ENCODE peak calls at places on chromosomes 13 and 19, in nine cellular contexts. N, A, Y, Q, O, K, S, V and D are unnamed samples. For H3K27me3, H3K9me3 and H3K4me1, the result is how much of the 10 kb centered on the place peaks cover.

GRCh38 chr13:114249062-114249461 is 14.4 kb downstream of the CDC16 start:
- DNase-seq in V (no peak), Y (no peak), S (no peak), O (peak), K (peak), A (no peak), Q (no peak), N (no peak), D (no peak)

GRCh38 chr13:80551650-80552497 is 210.9 kb upstream of the SPRY2 start:
- DNase-seq in Q (no peak), N (no peak), O (no peak), S (no peak), K (no peak), A (no peak), V (no peak), Y (no peak), D (no peak)

GRCh38 chr13:66845393-66845792 is 384.7 kb downstream of the PCDH9 start:
- DNase-seq in N (no peak), Y (no peak), Q (no peak), O (no peak), S (peak), A (no peak), K (no peak), V (no peak), D (no peak)

GRCh38 chr13:99289674-99290337 is 17.4 kb downstream of the GPR183 start:
- DNase-seq in S (no peak), Q (no peak), A (no peak), Y (no peak), N (no peak), K (no peak), O (no peak), V (peak), D (no peak)

GRCh38 chr13:34695063-34695462 is 247.0 kb upstream of the NBEA start:
- DNase-seq in Y (no peak), S (no peak), V (no peak), Q (no peak), A (no peak), K (no peak), N (no peak), O (no peak), D (no peak)

GRCh38 chr13:71772376-71772775 is 94.6 kb downstream of the DACH1 start:
- DNase-seq in Y (peak), A (no peak), Q (no peak), O (no peak), K (no peak), V (no peak), S (no peak), N (no peak), D (no peak)

GRCh38 chr13:44870456-44870929 is 118.8 kb downstream of the NUFIP1 start:
- DNase-seq in Q (peak), K (peak), N (peak), S (no peak), Y (no peak), V (no peak), O (no peak), A (no peak), D (peak)

GRCh38 chr19:18436651-18437478 is 1.1 kb downstream of the ISYNA1 start:
- DNase-seq in N (peak), A (no peak), Y (peak), O (peak), Q (peak), S (peak), V (peak), K (peak), D (peak)

GRCh38 chr13:48849515-48849914 is 126.2 kb upstream of the FNDC3A start:
- DNase-seq in Y (no peak), O (no peak), Q (no peak), K (no peak), A (no peak), S (no peak), V (no peak), N (no peak), D (no peak)

GRCh38 chr19:35718345-35719041 is 690 bp downstream of the KMT2B start:
- DNase-seq in A (no peak), Q (peak), S (peak), N (peak), Y (no peak), O (peak), K (peak), V (peak), D (peak)

GRCh38 chr13:88461272-88462009 is 790.3 kb downstream of the SLITRK5 start:
- DNase-seq in Y (no peak), O (no peak), S (no peak), N (no peak), Q (no peak), V (no peak), K (no peak), A (no peak), D (no peak)

GRCh38 chr19:47284324-47284899 is 9.7 kb downstream of the INAFM1 start:
- DNase-seq in K (no peak), V (peak), S (no peak), N (no peak), Y (peak), Q (no peak), O (peak), A (no peak), D (peak)

GRCh38 chr19:30093966-30094770 is 152.1 kb downstream of the URI1 start:
- DNase-seq in V (no peak), K (no peak), A (no peak), S (peak), Y (no peak), O (no peak), Q (peak), N (no peak), D (no peak)

GRCh38 chr19:37007587-37008220 is 70.5 kb upstream of the ZNF420 start:
- DNase-seq in S (peak), K (peak), V (peak), N (peak), Y (no peak), A (no peak), Q (peak), O (peak), D (peak)

GRCh38 chr13:107450931-107451330 is 764.4 kb downstream of the LIG4 start:
- DNase-seq in V (no peak), A (no peak), O (no peak), Y (no peak), Q (no peak), S (no peak), K (no peak), N (no peak), D (no peak)

GRCh38 chr13:31725841-31726240 is 13.5 kb upstream of the RXFP2 start:
- DNase-seq in A (no peak), Q (no peak), S (no peak), N (no peak), Y (no peak), O (no peak), K (no peak), V (no peak), D (no peak)

GRCh38 chr13:37868691-37869505 is 674 bp downstream of the TRPC4 start:
- DNase-seq in V (no peak), A (no peak), O (no peak), Y (peak), Q (no peak), S (no peak), N (no peak), K (no peak), D (no peak)

GRCh38 chr19:13094285-13094595 is 8.4 kb downstream of the LYL1 start:
- DNase-seq in Y (no peak), Q (no peak), V (no peak), K (no peak), S (no peak), A (no peak), O (no peak), N (no peak), D (no peak)

GRCh38 chr19:2863818-2864217 is 3.3 kb upstream of the ZNF556 start:
- DNase-seq in O (no peak), N (no peak), K (no peak), A (no peak), Q (no peak), V (no peak), S (no peak), Y (no peak), D (no peak)

GRCh38 chr19:2567580-2567979 is 91.7 kb downstream of the GADD45B start:
- DNase-seq in O (no peak), Y (no peak), Q (peak), S (peak), N (peak), V (no peak), K (no peak), A (no peak), D (peak)

DNA sequence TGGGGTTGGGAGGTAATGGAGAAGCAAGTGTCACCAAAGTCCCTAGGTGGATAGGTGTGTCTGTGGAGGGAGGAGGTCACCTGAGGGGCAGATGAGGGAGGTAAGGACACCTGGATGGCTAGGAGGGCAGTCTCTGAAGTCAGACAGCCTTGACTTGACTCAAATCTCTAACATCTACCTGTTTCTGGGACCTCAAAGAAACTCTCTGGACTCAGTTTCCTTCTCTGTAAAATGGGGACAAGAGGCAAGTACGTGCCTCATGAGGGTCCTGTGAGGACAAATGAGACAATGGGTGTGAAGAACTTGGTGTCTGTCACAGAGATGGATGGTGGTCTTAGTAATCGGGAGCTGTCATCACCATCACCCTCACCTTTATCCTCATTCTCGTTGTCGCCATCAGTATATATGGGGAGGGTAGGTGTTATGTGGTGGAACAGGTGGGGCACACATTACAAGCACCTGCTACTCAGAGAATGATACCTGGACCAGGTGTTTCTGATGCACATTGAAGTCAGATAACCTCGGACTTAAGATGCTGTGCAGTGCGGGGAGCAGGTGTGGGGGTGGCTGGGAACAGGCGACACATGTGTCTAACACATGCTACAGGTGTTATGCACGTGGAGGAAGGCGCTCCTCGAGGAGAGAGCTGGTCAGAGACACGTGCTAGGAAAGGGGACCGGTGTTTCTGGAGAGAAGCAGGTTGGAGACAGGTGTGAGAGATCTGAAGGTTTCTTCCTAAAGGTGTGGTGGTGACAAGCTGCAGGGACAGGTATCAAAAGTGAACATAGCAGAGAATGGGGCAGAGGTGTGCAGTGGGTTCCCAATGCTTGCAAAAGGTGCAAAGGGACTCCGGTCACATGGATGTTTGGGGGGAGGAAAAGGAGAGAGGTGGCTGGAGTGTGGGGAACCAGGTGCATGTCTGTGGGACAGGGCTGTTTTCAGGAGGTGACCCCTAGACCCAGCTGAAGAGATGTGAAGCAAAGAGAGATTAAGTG is 3.8 kb downstream of the ERFL start:
- DNase-seq in S (no peak), Y (no peak), V (no peak), A (no peak), K (no peak), Q (no peak), O (no peak), N (no peak), D (no peak)
- H3K27me3 ChIP-seq in S (half or more), Y (under half), V (under half), A (under half), K (half or more), Q (half or more), O (under half), N (half or more), D (half or more)

DNA sequence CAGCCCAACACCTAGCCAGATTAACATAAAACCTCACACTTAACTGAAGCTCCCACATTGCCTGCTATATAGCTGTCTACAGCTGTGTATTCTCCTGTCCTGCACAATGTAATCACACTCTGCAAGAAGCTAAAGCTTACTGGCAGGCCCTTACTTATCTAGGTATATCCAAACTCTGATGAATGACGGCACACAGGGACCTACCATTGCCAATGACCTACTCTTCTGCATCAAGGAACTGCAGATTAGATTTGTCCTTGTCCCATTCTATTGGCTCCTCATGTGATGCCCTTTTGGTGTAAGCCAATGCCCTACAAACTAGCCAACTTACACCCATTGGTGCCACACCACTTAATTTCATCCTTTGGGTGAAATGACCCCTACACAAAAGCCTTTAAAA is 26.4 kb downstream of the ZNF45 start:
- DNase-seq in V (no peak), K (no peak), A (no peak), Y (no peak), O (no peak), Q (no peak), S (no peak), N (no peak), D (no peak)
- H3K9me3 ChIP-seq in V (under half), K (under half), A (under half), Y (under half), O (under half), Q (half or more), S (half or more), N (half or more), D (half or more)

DNA sequence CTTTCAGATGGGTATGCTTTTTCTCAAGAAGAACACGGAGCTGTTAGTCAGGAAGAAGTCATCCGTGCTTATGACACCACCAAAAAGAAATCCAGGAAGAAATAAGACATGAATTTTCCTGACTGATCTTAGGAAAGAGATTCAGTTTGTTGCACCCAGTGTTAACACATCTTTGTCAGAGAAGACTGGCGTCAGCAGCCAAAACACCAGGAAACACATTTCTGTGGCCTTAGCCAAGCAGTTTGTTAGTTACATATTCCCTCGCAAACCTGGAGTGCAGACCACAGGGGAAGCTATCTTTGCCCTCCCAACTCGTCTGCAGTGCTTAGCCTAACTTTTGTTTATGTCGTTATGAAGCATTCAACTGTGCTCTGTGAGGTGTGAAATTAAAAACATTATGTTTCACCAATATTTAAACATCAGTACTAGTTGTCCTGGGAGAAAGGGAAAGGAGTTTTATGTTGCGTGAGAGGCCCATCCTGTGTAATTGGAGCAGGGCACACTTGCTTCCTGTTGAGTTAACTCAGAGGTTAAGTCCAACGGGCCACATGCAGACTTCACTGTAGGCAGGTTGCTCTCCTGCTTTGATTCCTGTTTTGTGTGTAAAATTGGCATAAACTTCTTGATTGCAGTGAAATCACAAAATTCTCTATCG is 31.8 kb downstream of the SHISA2 start:
- DNase-seq in Y (no peak), A (no peak), O (no peak), V (no peak), S (no peak), N (no peak), Q (no peak), K (no peak), D (no peak)
- H3K4me1 ChIP-seq in Y (under half), A (under half), O (under half), V (under half), S (under half), N (half or more), Q (under half), K (half or more), D (under half)

DNA sequence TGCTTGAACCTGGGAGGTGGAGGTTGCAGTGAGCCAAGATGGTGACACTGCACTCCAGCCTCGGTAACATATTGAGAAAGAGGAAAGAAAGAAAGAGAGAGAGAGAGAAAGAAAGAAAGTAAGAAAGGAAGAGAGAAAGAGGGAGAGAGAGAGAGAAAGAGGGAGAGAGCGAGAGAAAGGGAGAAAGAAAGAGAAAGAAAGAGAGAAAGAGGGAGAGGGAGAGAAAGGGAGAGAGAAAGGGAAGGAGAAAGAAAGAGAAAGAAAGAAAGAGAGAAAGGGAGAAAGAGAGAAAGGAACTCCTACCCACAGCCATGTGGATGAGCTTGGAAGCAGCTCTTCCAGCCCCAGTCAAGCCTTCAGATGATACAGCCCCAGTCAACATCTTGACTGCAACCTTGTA is 46.7 kb downstream of the ZNRF4 start:
- DNase-seq in S (no peak), Y (no peak), Q (no peak), O (no peak), V (no peak), K (no peak), N (no peak), A (no peak), D (no peak)
- H3K27me3 ChIP-seq in S (under half), Y (under half), Q (under half), O (under half), V (under half), K (under half), N (under half), A (under half), D (under half)

GRCh38 chr19:49678970-49679831 is 2.1 kb downstream of the PRMT1 start:
- DNase-seq in S (no peak), V (no peak), A (no peak), Y (no peak), Q (no peak), O (no peak), K (no peak), N (no peak), D (peak)

GRCh38 chr19:49681830-49682229 is 4.8 kb downstream of the PRMT1 start:
- DNase-seq in Y (no peak), S (no peak), K (no peak), Q (no peak), V (no peak), N (no peak), O (no peak), A (no peak), D (peak)

GRCh38 chr19:49679832-49680472 is 2.9 kb downstream of the PRMT1 start:
- DNase-seq in N (no peak), Y (no peak), A (no peak), O (no peak), K (no peak), Q (no peak), S (no peak), V (no peak), D (no peak)

GRCh38 chr19:49682274-49682673 is 5.2 kb downstream of the PRMT1 start:
- DNase-seq in Y (no peak), K (no peak), O (no peak), N (no peak), S (no peak), A (no peak), Q (no peak), V (no peak), D (no peak)

DNA sequence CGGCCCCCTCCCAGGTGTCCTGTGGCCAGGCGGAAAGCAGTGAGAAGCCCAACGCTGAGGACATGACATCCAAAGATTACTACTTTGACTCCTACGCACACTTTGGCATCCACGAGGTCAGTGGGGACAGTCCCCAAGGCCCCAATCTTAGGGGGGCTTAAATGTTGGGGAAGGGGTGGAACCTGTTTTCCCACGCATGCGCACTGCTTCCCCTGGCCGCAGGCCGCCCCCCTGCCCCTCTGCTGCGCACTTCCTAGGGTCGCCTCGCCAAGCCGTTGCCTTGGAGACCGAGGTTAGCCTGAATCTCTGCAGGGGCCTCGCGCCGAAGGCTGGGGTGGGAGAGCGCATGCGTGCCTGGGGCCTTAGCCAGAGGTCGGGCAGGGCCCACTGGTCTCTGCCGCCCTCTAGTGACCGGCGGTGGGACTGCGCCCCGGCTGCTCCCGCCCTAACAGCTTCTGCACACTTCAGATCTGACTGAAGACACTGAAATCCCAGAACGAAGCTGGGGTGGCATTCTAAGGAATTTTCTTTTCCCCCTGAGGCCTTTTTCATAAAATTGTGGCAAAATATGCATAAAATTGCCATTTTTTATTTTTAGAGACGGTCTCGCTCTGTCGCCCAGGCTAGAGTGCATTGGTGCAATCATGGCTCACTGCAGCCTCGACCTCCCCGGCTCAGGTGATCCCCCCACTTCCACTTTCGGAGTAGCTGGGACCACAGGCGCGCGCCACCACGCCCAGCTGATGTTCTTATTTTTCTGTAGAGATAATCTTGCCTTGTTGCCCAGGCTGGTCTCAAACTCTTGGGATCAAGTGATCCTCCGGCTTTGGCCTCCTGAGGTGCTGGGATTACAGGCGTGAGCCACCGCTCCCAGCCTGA is 3.6 kb downstream of the PRMT1 start:
- DNase-seq in A (no peak), K (peak), S (peak), Q (peak), Y (peak), O (peak), N (peak), V (peak), D (peak)
- H3K9me3 ChIP-seq in A (under half), K (under half), S (under half), Q (under half), Y (under half), O (under half), N (under half), V (under half), D (under half)

GRCh38 chr19:3980353-3981251 is 4.7 kb downstream of the EEF2 start:
- DNase-seq in V (no peak), O (no peak), Q (no peak), N (no peak), Y (no peak), K (no peak), S (no peak), A (no peak), D (no peak)
- H3K4me1 ChIP-seq in V (under half), O (under half), Q (under half), N (under half), Y (under half), K (half or more), S (under half), A (under half), D (under half)

DNA sequence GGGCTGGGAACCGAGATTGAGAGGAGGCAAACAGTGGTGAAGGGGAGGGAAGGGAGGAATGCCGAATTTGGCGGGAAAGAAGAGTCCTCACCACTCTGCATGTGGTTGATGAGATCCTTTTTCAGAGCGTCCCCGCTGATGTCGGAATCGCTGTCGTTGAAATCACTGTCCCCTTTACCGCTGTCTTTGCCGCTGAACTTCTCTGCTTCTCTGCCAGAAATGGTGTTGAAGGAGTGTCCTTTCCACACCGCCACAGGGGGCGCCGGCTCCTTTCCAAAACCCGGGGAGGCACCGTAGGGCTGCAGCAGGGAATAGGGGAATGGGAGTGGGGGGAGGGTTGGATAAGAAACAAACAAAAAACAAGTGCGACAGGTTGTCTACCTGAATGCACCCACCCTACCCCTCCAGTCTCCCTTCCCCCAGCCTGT is 3.1 kb downstream of the PCDH8 start:
- DNase-seq in K (no peak), Q (no peak), O (no peak), A (no peak), N (no peak), Y (no peak), V (no peak), S (no peak), D (no peak)
- H3K27me3 ChIP-seq in K (half or more), Q (half or more), O (under half), A (under half), N (half or more), Y (under half), V (under half), S (half or more), D (half or more)